ENCODE peak calls at places on chromosomes 4 and X, in six cellular contexts. B is Peyer's patch, Y is choroid plexus epithelial cell, K is sigmoid colon, P is transverse colon, O is upper lobe of left lung. Q is an unnamed sample.

GRCh38 chr4:122602277-122603142 is 18.4 kb downstream of the IL21 start:
- DNase-seq in B (no peak), P (no peak), Y (peak), K (no peak), O (no peak), Q (peak)

GRCh38 chr4:140789752-140790151 is 33.6 kb upstream of the TBC1D9 start:
- DNase-seq in B (no peak), P (no peak), K (no peak), O (no peak), Y (peak), Q (no peak)

GRCh38 chr4:17709760-17710068 is 71.7 kb downstream of the FAM184B start:
- DNase-seq in B (no peak), Y (no peak), P (no peak), O (no peak), K (no peak), Q (no peak)

GRCh38 chr4:61590881-61591280 is 390.8 kb downstream of the ADGRL3 start:
- DNase-seq in B (no peak), P (no peak), K (no peak), Y (no peak), O (no peak), Q (no peak)

GRCh38 chrX:129980540-129981206 is 1.8 kb upstream of the BCORL1 start:
- DNase-seq in K (peak), Y (no peak), B (peak), P (peak), O (peak), Q (peak)

GRCh38 chrX:53186363-53186762 is 38.6 kb downstream of the KDM5C start:
- DNase-seq in K (no peak), B (no peak), O (no peak), Y (peak), P (no peak), Q (no peak)

GRCh38 chr4:45477311-45477733 is 646.5 kb downstream of the GABRG1 start:
- DNase-seq in O (no peak), B (peak), P (no peak), Y (no peak), K (no peak), Q (no peak)

GRCh38 chrX:73876897-73877296 is 313.9 kb downstream of the CHIC1 start:
- DNase-seq in K (no peak), P (no peak), Y (no peak), O (no peak), B (no peak), Q (no peak)

GRCh38 chr4:20084488-20084887 is 167.2 kb upstream of the SLIT2 start:
- DNase-seq in Y (no peak), P (no peak), O (no peak), K (no peak), B (no peak), Q (no peak)

GRCh38 chr4:147360301-147360700 is 120.6 kb upstream of the EDNRA start:
- DNase-seq in K (no peak), Y (peak), O (no peak), B (no peak), P (no peak), Q (peak)

GRCh38 chr4:142516686-142517145 is 329.4 kb downstream of the INPP4B start:
- DNase-seq in B (no peak), K (no peak), O (no peak), P (no peak), Y (peak), Q (peak)

GRCh38 chrX:155070038-155070437 is 898 bp downstream of the CMC4 start:
- DNase-seq in B (no peak), P (no peak), O (no peak), Y (no peak), K (no peak), Q (peak)

GRCh38 chrX:52990848-52991247 is 32.5 kb upstream of the FAM156A start:
- DNase-seq in B (no peak), O (no peak), P (no peak), Y (no peak), K (no peak), Q (no peak)

GRCh38 chr4:184396001-184396400 is 78.3 kb downstream of the IRF2 start:
- DNase-seq in O (no peak), P (no peak), Y (no peak), B (no peak), K (no peak), Q (peak)

GRCh38 chrX:39201305-39201990 is 400.2 kb downstream of the MID1IP1 start:
- DNase-seq in B (no peak), P (no peak), K (no peak), O (no peak), Y (peak), Q (peak)

GRCh38 chr4:122450847-122451246 is 5.7 kb downstream of the IL2 start:
- DNase-seq in P (no peak), B (no peak), Y (peak), O (no peak), K (no peak), Q (peak)

GRCh38 chr4:140575489-140575888 is 6.7 kb upstream of the UCP1 start:
- DNase-seq in O (no peak), K (no peak), B (no peak), Y (no peak), P (no peak), Q (no peak)

GRCh38 chr4:185115827-185116232 is 27.2 kb upstream of the SLC25A4 start:
- DNase-seq in P (peak), B (no peak), O (peak), K (no peak), Y (peak), Q (peak)

GRCh38 chr4:180942367-180942916 is 1300.8 kb upstream of the TENM3 start:
- DNase-seq in P (no peak), Y (no peak), B (no peak), K (no peak), O (no peak), Q (no peak)

GRCh38 chr4:106529348-106530033 is 160.9 kb upstream of the GIMD1 start:
- DNase-seq in O (no peak), K (no peak), P (no peak), B (no peak), Y (peak), Q (no peak)

GRCh38 chr4:168636506-168637176 is 139.8 kb downstream of the PALLD start:
- DNase-seq in P (no peak), Y (peak), B (no peak), K (no peak), O (no peak), Q (peak)

GRCh38 chr4:108155373-108155772 is 13.4 kb downstream of the LEF1 start:
- DNase-seq in P (no peak), B (no peak), Y (peak), O (no peak), K (no peak), Q (no peak)

GRCh38 chrX:131795442-131796229 is 227.5 kb upstream of the STK26 start:
- DNase-seq in B (no peak), O (no peak), Y (no peak), P (peak), K (no peak), Q (no peak)

GRCh38 chr4:985123-985830 is 1.6 kb upstream of the IDUA start:
- DNase-seq in P (peak), O (peak), Y (peak), B (peak), K (no peak), Q (peak)

GRCh38 chrX:72540318-72540717 is 32.3 kb downstream of the HDAC8 start:
- DNase-seq in Y (peak), P (no peak), B (no peak), K (no peak), O (no peak), Q (peak)
- TF ChIP-seq CTCF in Y (peak), P (no peak), B (no peak), K (no peak), O (no peak), Q (peak)

DNA sequence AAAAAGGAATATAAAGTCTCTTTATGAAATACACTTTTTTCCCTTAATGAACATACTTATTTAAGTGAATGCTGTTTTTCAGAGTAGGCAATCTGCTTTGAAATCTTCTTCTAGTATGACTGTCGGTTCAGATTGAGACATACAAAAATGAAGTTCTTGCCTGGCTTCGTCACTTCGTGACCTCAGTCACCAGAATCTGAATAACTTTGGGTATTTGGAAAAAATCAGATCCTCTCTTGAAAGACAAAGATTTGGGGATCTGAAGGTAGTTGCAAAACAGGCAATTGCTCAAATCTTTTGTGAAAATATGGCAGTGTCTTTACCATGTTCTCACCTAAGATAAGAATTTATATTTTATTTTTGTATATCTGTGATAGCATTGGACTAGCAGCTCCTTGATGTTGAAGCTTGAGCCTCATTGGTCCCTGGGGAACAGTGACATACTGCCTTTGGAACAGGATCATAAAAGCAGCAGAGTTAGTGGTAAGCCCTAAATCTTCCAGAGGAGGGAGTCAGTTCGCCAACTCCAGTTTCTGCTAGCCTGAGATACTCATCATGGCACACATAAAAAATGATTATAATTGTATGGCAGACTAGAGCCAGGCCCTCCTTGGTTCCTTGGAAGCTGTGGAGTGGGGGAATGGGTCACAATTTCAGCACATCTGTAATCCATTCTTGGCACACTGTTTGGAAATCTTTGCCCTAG is 4.9 kb downstream of the ARFIP1 start:
- DNase-seq in Y (peak), O (no peak), P (peak), B (no peak), K (no peak), Q (peak)
- TF ChIP-seq CTCF in Y (peak), O (no peak), P (no peak), B (no peak), K (no peak), Q (peak)

GRCh38 chrX:14051416-14051815 is 21.7 kb upstream of the GEMIN8 start:
- DNase-seq in P (no peak), Y (no peak), O (no peak), K (no peak), B (no peak), Q (no peak)
- TF ChIP-seq CTCF in P (no peak), Y (no peak), O (no peak), K (no peak), B (no peak), Q (no peak)

DNA sequence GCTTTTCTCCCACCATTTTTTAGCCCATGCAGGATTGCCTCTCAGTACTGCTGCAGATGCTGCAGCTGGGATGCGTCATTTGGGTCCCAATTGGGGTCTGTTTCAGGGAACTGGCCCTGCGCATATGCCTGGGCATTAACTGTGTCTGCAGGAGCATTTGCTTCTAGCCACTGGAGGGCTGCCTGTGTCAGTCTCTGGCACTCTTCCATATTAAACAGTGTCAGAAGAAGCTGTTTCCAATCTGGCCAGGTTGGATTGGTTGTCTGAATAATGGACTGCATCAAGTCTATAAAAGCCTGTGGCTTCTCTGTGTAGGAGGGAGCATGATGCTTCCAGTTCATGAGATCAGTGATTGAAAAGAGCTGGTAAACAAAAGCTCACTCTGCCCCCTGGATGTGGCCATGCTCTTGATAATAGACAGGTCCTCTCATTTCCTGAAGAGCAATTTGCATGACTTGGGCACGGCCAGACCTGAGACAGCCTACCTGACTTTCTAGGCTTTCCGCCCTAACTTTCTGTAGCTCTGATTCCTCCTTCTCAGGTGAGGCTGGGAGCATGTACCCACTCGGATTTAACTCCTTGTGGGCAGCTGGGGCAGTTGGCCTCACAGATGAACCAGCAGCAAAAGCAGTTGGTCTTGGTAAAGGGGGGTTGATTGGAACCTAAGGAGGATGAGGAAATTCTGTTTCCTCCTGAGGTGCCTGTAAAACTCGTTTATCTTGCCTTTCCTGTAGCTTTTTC is 29.2 kb downstream of the SULT1E1 start:
- DNase-seq in B (peak), K (no peak), O (no peak), P (peak), Y (peak), Q (no peak)
- TF ChIP-seq CTCF in B (no peak), K (no peak), O (no peak), P (peak), Y (peak), Q (no peak)

GRCh38 chrX:152637649-152638442 is at the start of gene GABRQ:
- DNase-seq in Y (peak), O (no peak), K (no peak), B (no peak), P (peak), Q (peak)

GRCh38 chrX:152632445-152633097 is 5.1 kb upstream of the GABRQ start:
- DNase-seq in B (no peak), O (no peak), K (no peak), P (peak), Y (peak), Q (peak)

GRCh38 chrX:152639426-152639825 is 1.7 kb downstream of the GABRQ start:
- DNase-seq in B (no peak), O (no peak), P (no peak), K (no peak), Y (no peak), Q (no peak)

GRCh38 chrX:152638443-152638904 is 779 bp downstream of the GABRQ start:
- DNase-seq in O (no peak), K (no peak), P (no peak), B (no peak), Y (no peak), Q (no peak)

DNA sequence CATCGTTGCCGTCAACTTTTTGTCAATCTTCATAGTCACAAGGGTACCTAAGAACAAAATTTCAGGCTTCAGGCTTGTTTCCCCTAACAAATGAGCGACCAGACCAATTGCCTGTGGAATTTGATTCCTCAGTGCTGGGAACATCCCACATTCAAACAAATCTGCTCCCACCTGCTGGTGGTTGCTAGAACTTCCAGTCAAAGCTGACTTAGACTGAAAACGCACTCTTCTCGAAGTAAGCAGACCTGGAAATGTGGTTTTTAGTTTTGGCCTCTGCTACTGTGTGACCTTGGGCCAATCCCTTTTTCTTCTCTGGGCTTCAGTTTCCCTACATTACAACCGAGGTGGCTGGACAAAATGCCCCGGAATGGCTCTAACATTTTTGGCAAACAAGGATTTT is 1.8 kb upstream of the GABRQ start:
- DNase-seq in P (peak), B (no peak), O (no peak), Y (peak), K (no peak), Q (peak)
- TF ChIP-seq CTCF in P (peak), B (no peak), O (peak), Y (peak), K (peak), Q (peak)

GRCh38 chrX:51487960-51488267 is 8.5 kb downstream of the NUDT11 start:
- DNase-seq in B (no peak), Y (peak), P (no peak), K (no peak), O (no peak), Q (no peak)

DNA sequence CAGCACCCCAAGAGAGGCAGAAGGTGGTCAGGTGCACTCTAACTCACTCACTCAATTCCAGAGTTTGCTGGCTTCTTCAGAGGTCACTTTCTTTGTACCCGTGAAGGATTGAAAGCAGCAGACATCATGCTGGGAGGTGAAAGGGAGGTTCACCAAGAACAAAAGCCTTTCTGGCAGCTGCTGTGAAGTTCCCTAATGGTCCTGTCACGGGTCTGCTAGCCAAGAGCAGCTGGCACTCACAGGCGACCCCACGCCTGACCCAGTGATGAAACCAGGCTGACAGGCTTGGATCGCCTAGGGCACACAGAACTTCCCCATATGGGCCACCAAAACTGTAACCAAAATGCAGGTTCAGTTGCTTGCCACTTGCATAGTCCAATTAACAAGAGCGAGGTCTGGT is 11.8 kb downstream of the NUDT11 start:
- DNase-seq in P (no peak), Y (no peak), K (no peak), O (no peak), B (no peak), Q (no peak)
- TF ChIP-seq CTCF in P (no peak), Y (no peak), K (no peak), O (no peak), B (no peak), Q (no peak)

DNA sequence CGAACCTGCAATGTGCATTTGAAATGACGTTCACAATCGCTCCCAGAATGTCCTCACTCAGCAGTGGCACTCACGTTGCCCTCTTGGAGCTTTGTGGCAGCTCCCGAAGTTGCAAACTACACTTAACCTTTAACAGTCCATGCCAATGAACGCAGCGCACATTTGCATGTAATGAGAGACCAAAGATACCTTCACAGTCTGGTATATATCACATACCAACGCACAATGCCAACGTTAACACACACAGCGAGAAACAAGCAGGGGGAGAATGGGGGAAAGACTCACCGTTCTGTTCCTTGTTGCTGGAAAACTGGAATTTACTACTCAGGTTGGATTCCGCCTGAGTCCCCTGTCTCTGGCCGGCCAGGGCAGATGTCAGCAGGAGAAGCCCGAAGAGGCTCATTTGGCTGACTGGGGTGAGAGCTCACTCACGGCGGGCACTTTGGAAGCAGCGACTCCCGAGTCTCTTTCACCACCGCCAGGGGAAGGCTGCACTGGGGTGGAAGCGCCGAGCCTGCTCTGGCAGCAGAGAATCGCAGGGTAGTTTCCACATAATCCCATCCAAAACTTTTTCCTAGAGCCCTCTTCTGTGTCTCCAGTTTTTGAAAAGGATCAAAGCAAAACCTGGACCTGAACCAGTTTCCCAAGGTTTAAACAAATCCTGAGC is 965 bp downstream of the PDGFC start:
- DNase-seq in P (peak), B (peak), Y (peak), K (peak), O (peak), Q (peak)
- TF ChIP-seq CTCF in P (peak), B (no peak), Y (peak), K (peak), O (peak), Q (peak)

GRCh38 chr4:10185518-10186227 is 69.1 kb upstream of the WDR1 start:
- DNase-seq in B (no peak), O (no peak), P (no peak), Y (no peak), K (no peak), Q (no peak)

GRCh38 chr4:10188400-10189004 is 71.9 kb upstream of the WDR1 start:
- DNase-seq in Y (no peak), P (no peak), O (no peak), K (no peak), B (no peak), Q (no peak)

GRCh38 chr4:10184501-10184938 is 67.9 kb upstream of the WDR1 start:
- DNase-seq in O (no peak), K (no peak), P (no peak), B (no peak), Y (no peak), Q (no peak)

GRCh38 chr4:10184051-10184450 is 67.5 kb upstream of the WDR1 start:
- DNase-seq in Y (peak), O (no peak), B (no peak), K (no peak), P (no peak), Q (peak)

DNA sequence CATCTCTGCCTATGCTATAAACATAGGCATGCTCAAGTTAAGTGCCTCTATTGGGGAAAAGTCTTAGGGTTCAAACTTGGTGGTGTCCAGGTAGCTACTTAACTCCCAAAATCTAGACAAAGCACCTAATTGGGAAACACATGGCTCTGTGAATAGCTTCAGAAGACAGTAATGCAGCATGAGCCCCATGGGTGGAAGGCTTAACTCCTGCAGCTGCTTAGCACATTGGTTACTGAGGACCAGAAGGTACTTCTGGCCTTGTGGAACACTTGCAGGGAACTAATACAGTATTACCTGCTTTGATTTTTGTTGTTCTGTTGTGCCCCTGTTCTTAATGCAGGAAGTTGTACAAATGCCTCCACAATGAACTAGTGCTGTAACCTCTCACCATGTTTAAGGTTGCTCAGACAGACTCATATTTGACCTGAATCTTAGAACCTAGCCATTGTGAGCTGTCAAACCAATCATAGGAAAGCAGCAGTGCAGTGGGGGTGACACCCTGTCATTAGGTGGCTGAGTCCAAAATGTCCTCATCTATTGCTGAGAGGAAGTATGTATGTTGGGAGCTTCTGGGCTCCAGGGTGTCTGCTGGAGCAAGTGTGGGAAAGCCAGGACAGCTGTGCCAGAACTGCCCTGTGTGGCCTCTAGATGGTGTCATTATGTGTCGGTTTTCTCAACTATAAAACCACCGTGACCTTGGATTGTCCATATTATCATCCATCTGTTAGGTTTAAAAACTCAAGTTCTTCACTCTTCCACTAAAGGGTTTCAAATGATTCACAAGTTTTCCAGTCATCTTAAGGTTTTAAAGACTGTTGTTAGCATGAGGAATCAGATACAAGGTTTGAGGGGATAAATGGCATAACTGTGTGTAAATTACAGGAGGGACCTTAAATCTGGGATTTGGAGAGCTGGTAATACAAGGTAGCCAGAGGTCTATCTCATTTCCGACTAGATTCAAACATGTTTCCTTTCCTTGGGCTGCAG is 69.9 kb upstream of the WDR1 start:
- DNase-seq in Y (no peak), B (no peak), P (no peak), K (no peak), O (no peak), Q (no peak)
- TF ChIP-seq CTCF in Y (peak), B (no peak), P (no peak), K (no peak), O (no peak), Q (no peak)

Q was measured in fibroblast of villous mesenchyme.